ENCODE peak calls at places on chromosome 21, in seven cellular contexts. M is transverse colon; F is heart left ventricle; W is BE2C; L is CD4-positive, alpha-beta memory T cell; G is hepatocyte; V is neuronal stem cell. E is an unnamed sample.

GRCh38 chr21:15841856-15842564 is 112.2 kb downstream of the USP25 start:
- DNase-seq in M (no peak), F (no peak), W (no peak), L (no peak), G (no peak), V (no peak), E (no peak)

GRCh38 chr21:41597811-41598231 is 89.9 kb upstream of the TMPRSS2 start:
- DNase-seq in M (no peak), F (no peak), W (no peak), L (no peak), G (no peak), V (no peak), E (no peak)

GRCh38 chr21:42465008-42465878 is 30.8 kb downstream of the RSPH1 start:
- DNase-seq in M (peak), F (no peak), W (no peak), L (no peak), G (peak), V (no peak), E (peak)

GRCh38 chr21:32520885-32521735 is 64.2 kb downstream of the TCP10L start:
- DNase-seq in M (peak), F (peak), W (peak), L (no peak), G (peak), V (no peak), E (peak)

GRCh38 chr21:42118901-42119300 is 47.8 kb downstream of the UMODL1 start:
- DNase-seq in M (peak), F (no peak), W (no peak), L (no peak), G (no peak), V (no peak), E (peak)

GRCh38 chr21:15415541-15416261 is 314.1 kb upstream of the USP25 start:
- DNase-seq in M (no peak), F (no peak), W (no peak), L (no peak), G (no peak), V (no peak), E (no peak)

GRCh38 chr21:29637553-29637952 is 302.2 kb downstream of the GRIK1 start:
- DNase-seq in M (no peak), F (no peak), W (no peak), L (no peak), G (no peak), V (no peak), E (no peak)

GRCh38 chr21:31162827-31163226 is 124.6 kb upstream of the KRTAP19-8 start:
- DNase-seq in M (no peak), F (no peak), W (peak), L (no peak), G (no peak), V (no peak), E (no peak)

GRCh38 chr21:32329331-32329730 is 30.7 kb downstream of the MRAP start:
- DNase-seq in M (no peak), F (no peak), W (no peak), L (no peak), G (no peak), V (no peak), E (no peak)

GRCh38 chr21:39531777-39532333 is 80.1 kb downstream of the SH3BGR start:
- DNase-seq in M (no peak), F (no peak), W (no peak), L (no peak), G (no peak), V (no peak), E (no peak)

GRCh38 chr21:40667964-40668363 is 179.0 kb downstream of the DSCAM start:
- DNase-seq in M (no peak), F (no peak), W (no peak), L (no peak), G (no peak), V (no peak), E (no peak)

GRCh38 chr21:20789696-20790095 is 208.5 kb upstream of the NCAM2 start:
- DNase-seq in M (no peak), F (no peak), W (no peak), L (no peak), G (no peak), V (no peak), E (no peak)

GRCh38 chr21:37642493-37642892 is 273.8 kb downstream of the KCNJ6 start:
- DNase-seq in M (no peak), F (no peak), W (no peak), L (no peak), G (peak), V (no peak), E (peak)

GRCh38 chr21:32806810-32807386 is 35.3 kb upstream of the PAXBP1 start:
- DNase-seq in M (no peak), F (no peak), W (no peak), L (no peak), G (no peak), V (no peak), E (peak)

GRCh38 chr21:42655797-42656770 is 2.7 kb downstream of the PDE9A start:
- DNase-seq in M (peak), F (no peak), W (no peak), L (no peak), G (peak), V (no peak), E (no peak)

GRCh38 chr21:33028271-33028670 is 2.5 kb downstream of the OLIG2 start:
- DNase-seq in M (no peak), F (no peak), W (no peak), L (no peak), G (no peak), V (no peak), E (no peak)

GRCh38 chr21:24781146-24781545 is 826.1 kb downstream of the MRPL39 start:
- DNase-seq in M (no peak), F (no peak), W (no peak), L (no peak), G (no peak), V (no peak), E (no peak)

GRCh38 chr21:39575778-39576177 is 37.0 kb upstream of the B3GALT5 start:
- DNase-seq in M (no peak), F (no peak), W (no peak), L (no peak), G (no peak), V (no peak), E (no peak)

GRCh38 chr21:42411197-42411869 is 7.6 kb downstream of the UBASH3A start:
- DNase-seq in M (no peak), F (no peak), W (no peak), L (no peak), G (no peak), V (no peak), E (no peak)

GRCh38 chr21:41761211-41762181 is 5.4 kb downstream of the RIPK4 start:
- DNase-seq in M (no peak), F (no peak), W (no peak), L (no peak), G (peak), V (no peak), E (peak)

GRCh38 chr21:31161157-31161556 is 122.9 kb upstream of the KRTAP19-8 start:
- DNase-seq in M (no peak), F (no peak), W (peak), L (no peak), G (no peak), V (no peak), E (no peak)

GRCh38 chr21:33070921-33071877 is 1.3 kb downstream of the OLIG1 start:
- DNase-seq in M (no peak), F (no peak), W (no peak), L (no peak), G (no peak), V (no peak), E (peak)

GRCh38 chr21:29078884-29079765 is 5.7 kb upstream of the CCT8 start:
- DNase-seq in M (no peak), F (peak), W (no peak), L (peak), G (no peak), V (no peak), E (peak)

GRCh38 chr21:38159355-38159754 is 97.4 kb upstream of the KCNJ15 start:
- DNase-seq in M (peak), F (peak), W (peak), L (peak), G (peak), V (peak), E (peak)

GRCh38 chr21:32278068-32278467 is 781 bp downstream of the MIS18A start:
- DNase-seq in M (no peak), F (no peak), W (no peak), L (no peak), G (peak), V (no peak), E (peak)

GRCh38 chr21:39434950-39435349 is 10.6 kb downstream of the LCA5L start:
- DNase-seq in M (no peak), F (no peak), W (no peak), L (no peak), G (no peak), V (no peak), E (no peak)

GRCh38 chr21:15616864-15617574 is 112.8 kb upstream of the USP25 start:
- DNase-seq in M (no peak), F (no peak), W (no peak), L (no peak), G (no peak), V (no peak), E (no peak)

GRCh38 chr21:27803571-27803970 is 836.7 kb upstream of the ADAMTS5 start:
- DNase-seq in M (no peak), F (no peak), W (no peak), L (no peak), G (no peak), V (no peak), E (no peak)

GRCh38 chr21:27799861-27800260 is 833.0 kb upstream of the ADAMTS5 start:
- DNase-seq in M (no peak), F (no peak), W (no peak), L (no peak), G (no peak), V (no peak), E (no peak)

GRCh38 chr21:27805696-27806095 is 838.8 kb upstream of the ADAMTS5 start:
- DNase-seq in M (no peak), F (no peak), W (no peak), L (no peak), G (no peak), V (no peak), E (no peak)

GRCh38 chr21:27804515-27804914 is 837.6 kb upstream of the ADAMTS5 start:
- DNase-seq in M (no peak), F (peak), W (no peak), L (no peak), G (no peak), V (peak), E (no peak)

GRCh38 chr21:27802816-27803475 is 836.1 kb upstream of the ADAMTS5 start:
- DNase-seq in M (peak), F (no peak), W (peak), L (no peak), G (peak), V (peak), E (peak)
- H3K4me3 ChIP-seq in M (no peak), F (no peak), W (no peak), L (no peak), G (no peak), V (no peak), E (no peak)

GRCh38 chr21:46109251-46110221 is 11.6 kb downstream of the COL6A2 start:
- DNase-seq in M (no peak), F (peak), W (peak), L (no peak), G (no peak), V (no peak), E (no peak)

GRCh38 chr21:46111857-46112730 is 14.2 kb downstream of the COL6A2 start:
- DNase-seq in M (peak), F (peak), W (peak), L (no peak), G (no peak), V (no peak), E (no peak)

GRCh38 chr21:46111193-46111571 is 13.3 kb downstream of the COL6A2 start:
- DNase-seq in M (no peak), F (no peak), W (peak), L (no peak), G (no peak), V (no peak), E (no peak)

GRCh38 chr21:46108827-46109226 is 10.9 kb downstream of the COL6A2 start:
- DNase-seq in M (no peak), F (peak), W (no peak), L (no peak), G (no peak), V (no peak), E (no peak)

DNA sequence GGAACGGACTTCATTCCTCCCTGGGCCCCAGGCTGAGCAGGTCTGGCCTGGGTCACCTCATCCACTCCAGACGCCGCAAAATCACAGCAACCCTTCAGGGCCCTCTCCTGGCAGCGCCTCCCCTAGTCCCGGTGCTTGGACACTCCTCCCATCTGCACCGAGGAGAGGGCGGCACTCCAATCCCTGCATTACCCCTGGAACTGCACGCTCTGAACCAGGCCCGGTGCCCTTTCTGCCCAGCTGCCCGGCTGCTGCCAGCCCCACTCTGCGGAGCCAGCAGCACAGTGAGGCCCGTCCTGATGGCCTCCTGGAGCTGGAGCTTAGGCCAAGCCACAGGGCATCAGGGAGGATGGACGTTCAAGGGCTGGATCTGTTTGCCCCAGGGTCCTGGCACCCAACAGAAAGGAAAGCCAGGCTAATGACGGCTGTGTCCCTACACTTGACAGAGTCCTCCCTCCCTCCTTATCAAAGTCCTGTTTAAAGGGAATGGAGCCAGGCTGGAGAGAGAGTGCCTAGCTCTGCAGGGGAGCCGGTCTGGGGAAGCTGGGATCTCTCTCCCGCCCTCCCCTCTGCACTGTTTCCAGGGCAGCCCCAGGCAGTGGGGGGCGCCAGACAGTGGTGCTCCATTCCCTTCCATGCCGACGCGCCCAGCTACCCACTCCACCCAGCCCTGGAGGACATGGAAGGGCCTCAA is 12.7 kb downstream of the COL6A2 start:
- DNase-seq in M (peak), F (peak), W (peak), L (no peak), G (peak), V (no peak), E (no peak)
- H3K4me3 ChIP-seq in M (no peak), F (peak), W (no peak), L (no peak), G (no peak), V (peak), E (no peak)

DNA sequence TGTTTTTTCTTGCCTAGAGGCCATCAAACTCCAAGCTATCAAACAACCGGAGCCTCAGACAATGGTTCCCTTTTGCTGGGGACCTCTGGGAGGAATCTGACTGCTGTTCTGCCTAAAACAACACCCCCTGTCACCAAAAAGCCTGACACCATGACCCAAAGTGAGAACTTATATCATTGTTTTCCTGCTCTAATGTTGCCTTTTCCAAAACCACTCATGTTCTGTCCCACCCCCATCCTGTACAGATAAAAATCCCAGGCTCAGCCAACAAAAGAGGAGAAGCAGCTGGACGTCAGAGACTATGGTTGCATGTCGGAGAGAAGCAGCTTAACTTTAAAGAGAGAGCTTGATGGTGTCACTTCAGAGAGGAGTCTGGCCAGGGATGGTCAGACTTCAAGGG is 327.2 kb upstream of the CXADR start:
- DNase-seq in M (no peak), F (peak), W (no peak), L (no peak), G (no peak), V (no peak), E (no peak)
- H3K4me3 ChIP-seq in M (no peak), F (no peak), W (no peak), L (no peak), G (no peak), V (no peak), E (no peak)

GRCh38 chr21:35072960-35073359 is 23.9 kb upstream of the RUNX1 start:
- DNase-seq in M (no peak), F (peak), W (no peak), L (no peak), G (peak), V (no peak), E (no peak)
- H3K4me3 ChIP-seq in M (no peak), F (no peak), W (no peak), L (no peak), G (no peak), V (no peak), E (no peak)

DNA sequence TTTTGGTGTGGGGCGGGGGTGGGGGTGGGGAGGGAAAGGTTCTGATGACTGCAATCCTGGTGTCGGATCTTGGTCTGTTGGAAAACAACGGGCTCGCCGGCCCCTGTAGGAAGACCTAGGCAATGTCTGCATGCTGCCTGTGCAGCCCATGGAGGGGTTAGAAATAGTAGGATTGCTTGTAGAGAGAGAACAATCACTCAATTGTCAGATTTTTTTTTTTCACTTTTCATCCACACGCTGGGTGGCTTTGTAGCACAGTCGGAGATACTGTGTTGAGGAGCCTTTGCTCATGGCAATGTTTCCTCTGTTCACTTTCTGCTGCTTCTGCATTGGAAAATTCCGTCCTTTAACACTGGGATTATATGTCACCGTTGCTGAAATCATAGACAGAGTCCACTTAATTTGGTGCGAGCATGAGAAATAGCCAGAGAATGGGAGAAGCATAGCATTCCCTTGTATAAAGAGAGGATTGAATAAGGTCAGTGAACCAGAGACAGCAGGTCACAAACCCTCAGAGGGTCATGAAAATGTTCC is 107.5 kb downstream of the MRPS6 start:
- DNase-seq in M (no peak), F (no peak), W (no peak), L (no peak), G (no peak), V (peak), E (no peak)
- H3K4me3 ChIP-seq in M (no peak), F (peak), W (no peak), L (no peak), G (no peak), V (no peak), E (no peak)

DNA sequence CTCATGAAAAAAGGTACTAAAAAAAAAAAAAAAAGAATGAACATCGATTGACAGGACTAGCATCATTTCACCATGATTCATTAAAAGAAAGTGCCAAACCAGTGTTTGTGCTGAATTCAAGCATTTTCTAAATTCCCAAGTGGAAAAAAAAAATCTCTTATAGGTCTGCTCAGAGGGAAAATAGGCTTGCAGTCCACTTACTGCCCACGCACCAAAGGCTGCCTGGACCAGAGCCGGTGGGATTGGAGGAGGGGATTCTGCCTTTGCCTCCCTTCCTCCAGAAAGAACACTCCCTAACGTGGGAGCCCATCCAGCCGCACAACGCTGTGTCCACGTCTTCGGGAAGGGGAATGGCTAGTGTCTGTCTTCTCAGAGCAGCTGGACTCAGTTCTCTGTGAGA is 5.5 kb upstream of the TRAPPC10 start:
- DNase-seq in M (no peak), F (peak), W (no peak), L (no peak), G (no peak), V (no peak), E (no peak)
- H3K4me3 ChIP-seq in M (no peak), F (no peak), W (no peak), L (no peak), G (no peak), V (no peak), E (no peak)